ENCODE peak calls at places on chromosomes 3 and 15, in nine cellular contexts. One of them, this sample, is unnamed.

GRCh38 chr3:195087321-195087720 is 183.6 kb downstream of the XXYLT1 start:
- DNase-seq in mucosa of gallbladder: no peak
- DNase-seq in H4: no peak
- DNase-seq in mammary epithelial cell: no peak
- DNase-seq in T-cell: no peak
- DNase-seq in iris pigment epithelial cell: no peak
- DNase-seq in activated T-cell treated with anti-CD3 and anti-CD28 coated beads, Interleukin-2, amount 50 U/mL, for 72 hours: no peak
- DNase-seq in astrocyte: no peak
- DNase-seq in prostate gland: no peak
- DNase-seq in this sample: no peak

GRCh38 chr15:70826634-70827033 is 27.3 kb downstream of the LARP6 start:
- DNase-seq in iris pigment epithelial cell: peak; percentile 86
- DNase-seq in activated T-cell treated with anti-CD3 and anti-CD28 coated beads, Interleukin-2, amount 50 U/mL, for 72 hours: no peak
- DNase-seq in mucosa of gallbladder: peak; percentile 29
- DNase-seq in prostate gland: no peak
- DNase-seq in astrocyte: peak; percentile 61
- DNase-seq in mammary epithelial cell: peak; percentile 91
- DNase-seq in H4: peak; percentile 64
- DNase-seq in T-cell: no peak
- DNase-seq in this sample: no peak

GRCh38 chr3:78830466-78830865 is 937.3 kb downstream of the ROBO1 start:
- DNase-seq in prostate gland: no peak
- DNase-seq in mammary epithelial cell: no peak
- DNase-seq in H4: no peak
- DNase-seq in mucosa of gallbladder: no peak
- DNase-seq in iris pigment epithelial cell: no peak
- DNase-seq in astrocyte: no peak
- DNase-seq in T-cell: no peak
- DNase-seq in activated T-cell treated with anti-CD3 and anti-CD28 coated beads, Interleukin-2, amount 50 U/mL, for 72 hours: no peak
- DNase-seq in this sample: no peak

GRCh38 chr3:27368831-27369607 is at the start of gene NEK10:
- DNase-seq in iris pigment epithelial cell: peak; percentile 95
- DNase-seq in prostate gland: peak; percentile 92
- DNase-seq in mucosa of gallbladder: peak; percentile 94
- DNase-seq in T-cell: peak; percentile 94
- DNase-seq in H4: peak; percentile 78
- DNase-seq in astrocyte: peak; percentile 82
- DNase-seq in mammary epithelial cell: peak; percentile 83
- DNase-seq in activated T-cell treated with anti-CD3 and anti-CD28 coated beads, Interleukin-2, amount 50 U/mL, for 72 hours: peak; percentile 92
- DNase-seq in this sample: peak; percentile 70

GRCh38 chr3:110779581-110779980 is 292.0 kb upstream of the NECTIN3 start:
- DNase-seq in mucosa of gallbladder: no peak
- DNase-seq in prostate gland: no peak
- DNase-seq in iris pigment epithelial cell: no peak
- DNase-seq in T-cell: no peak
- DNase-seq in mammary epithelial cell: no peak
- DNase-seq in activated T-cell treated with anti-CD3 and anti-CD28 coated beads, Interleukin-2, amount 50 U/mL, for 72 hours: no peak
- DNase-seq in astrocyte: no peak
- DNase-seq in H4: no peak
- DNase-seq in this sample: no peak

GRCh38 chr3:71146673-71147072 is 436.9 kb downstream of the FOXP1 start:
- DNase-seq in mammary epithelial cell: no peak
- DNase-seq in astrocyte: no peak
- DNase-seq in iris pigment epithelial cell: no peak
- DNase-seq in H4: no peak
- DNase-seq in prostate gland: no peak
- DNase-seq in mucosa of gallbladder: no peak
- DNase-seq in activated T-cell treated with anti-CD3 and anti-CD28 coated beads, Interleukin-2, amount 50 U/mL, for 72 hours: no peak
- DNase-seq in T-cell: no peak
- DNase-seq in this sample: no peak

GRCh38 chr15:82831894-82832600 is 22.6 kb downstream of the WHAMM start:
- DNase-seq in mucosa of gallbladder: no peak
- DNase-seq in activated T-cell treated with anti-CD3 and anti-CD28 coated beads, Interleukin-2, amount 50 U/mL, for 72 hours: no peak
- DNase-seq in iris pigment epithelial cell: no peak
- DNase-seq in mammary epithelial cell: no peak
- DNase-seq in T-cell: no peak
- DNase-seq in astrocyte: no peak
- DNase-seq in H4: no peak
- DNase-seq in prostate gland: no peak
- DNase-seq in this sample: no peak

GRCh38 chr15:56058986-56059385 is 65.6 kb upstream of the NEDD4 start:
- DNase-seq in T-cell: no peak
- DNase-seq in activated T-cell treated with anti-CD3 and anti-CD28 coated beads, Interleukin-2, amount 50 U/mL, for 72 hours: no peak
- DNase-seq in astrocyte: no peak
- DNase-seq in H4: no peak
- DNase-seq in prostate gland: no peak
- DNase-seq in iris pigment epithelial cell: peak; percentile 16
- DNase-seq in mucosa of gallbladder: no peak
- DNase-seq in mammary epithelial cell: no peak
- DNase-seq in this sample: no peak

GRCh38 chr15:87416591-87417257 is 839.8 kb downstream of the NTRK3 start:
- DNase-seq in iris pigment epithelial cell: no peak
- DNase-seq in prostate gland: no peak
- DNase-seq in astrocyte: no peak
- DNase-seq in mucosa of gallbladder: no peak
- DNase-seq in activated T-cell treated with anti-CD3 and anti-CD28 coated beads, Interleukin-2, amount 50 U/mL, for 72 hours: no peak
- DNase-seq in mammary epithelial cell: peak; percentile 63
- DNase-seq in H4: no peak
- DNase-seq in T-cell: no peak
- DNase-seq in this sample: no peak

GRCh38 chr3:153257673-153258351 is 95.8 kb downstream of the RAP2B start:
- DNase-seq in T-cell: no peak
- DNase-seq in astrocyte: no peak
- DNase-seq in activated T-cell treated with anti-CD3 and anti-CD28 coated beads, Interleukin-2, amount 50 U/mL, for 72 hours: no peak
- DNase-seq in prostate gland: no peak
- DNase-seq in H4: peak; percentile 31
- DNase-seq in mucosa of gallbladder: no peak
- DNase-seq in iris pigment epithelial cell: no peak
- DNase-seq in mammary epithelial cell: no peak
- DNase-seq in this sample: no peak

GRCh38 chr3:188416041-188416440 is 262.1 kb downstream of the LPP start:
- DNase-seq in activated T-cell treated with anti-CD3 and anti-CD28 coated beads, Interleukin-2, amount 50 U/mL, for 72 hours: no peak
- DNase-seq in iris pigment epithelial cell: peak; percentile 74
- DNase-seq in mammary epithelial cell: no peak
- DNase-seq in H4: no peak
- DNase-seq in T-cell: no peak
- DNase-seq in mucosa of gallbladder: no peak
- DNase-seq in astrocyte: no peak
- DNase-seq in prostate gland: no peak
- DNase-seq in this sample: no peak

GRCh38 chr15:42955518-42955917 is 34.9 kb upstream of the TTBK2 start:
- DNase-seq in mucosa of gallbladder: no peak
- DNase-seq in H4: no peak
- DNase-seq in activated T-cell treated with anti-CD3 and anti-CD28 coated beads, Interleukin-2, amount 50 U/mL, for 72 hours: no peak
- DNase-seq in mammary epithelial cell: peak; percentile 95
- DNase-seq in T-cell: no peak
- DNase-seq in iris pigment epithelial cell: peak; percentile 90
- DNase-seq in astrocyte: peak; percentile 59
- DNase-seq in prostate gland: no peak
- DNase-seq in this sample: no peak

GRCh38 chr15:98485451-98485850 is 162.9 kb upstream of the IGF1R start:
- DNase-seq in iris pigment epithelial cell: no peak
- DNase-seq in T-cell: no peak
- DNase-seq in astrocyte: no peak
- DNase-seq in mammary epithelial cell: no peak
- DNase-seq in H4: no peak
- DNase-seq in activated T-cell treated with anti-CD3 and anti-CD28 coated beads, Interleukin-2, amount 50 U/mL, for 72 hours: no peak
- DNase-seq in prostate gland: no peak
- DNase-seq in mucosa of gallbladder: no peak
- DNase-seq in this sample: no peak

GRCh38 chr15:27095809-27096580 is 125.0 kb downstream of the GABRG3 start:
- DNase-seq in T-cell: no peak
- DNase-seq in prostate gland: no peak
- DNase-seq in iris pigment epithelial cell: no peak
- DNase-seq in mucosa of gallbladder: no peak
- DNase-seq in H4: no peak
- DNase-seq in astrocyte: peak; percentile 26
- DNase-seq in mammary epithelial cell: no peak
- DNase-seq in activated T-cell treated with anti-CD3 and anti-CD28 coated beads, Interleukin-2, amount 50 U/mL, for 72 hours: no peak
- DNase-seq in this sample: no peak

GRCh38 chr3:14016900-14017475 is 107.7 kb downstream of the CHCHD4 start:
- DNase-seq in mammary epithelial cell: peak; percentile 96
- DNase-seq in mucosa of gallbladder: peak; percentile 11
- DNase-seq in activated T-cell treated with anti-CD3 and anti-CD28 coated beads, Interleukin-2, amount 50 U/mL, for 72 hours: no peak
- DNase-seq in T-cell: no peak
- DNase-seq in prostate gland: no peak
- DNase-seq in iris pigment epithelial cell: no peak
- DNase-seq in H4: peak; percentile 33
- DNase-seq in astrocyte: no peak
- DNase-seq in this sample: no peak

GRCh38 chr3:31659246-31659645 is 126.5 kb downstream of the STT3B start:
- DNase-seq in mucosa of gallbladder: no peak
- DNase-seq in activated T-cell treated with anti-CD3 and anti-CD28 coated beads, Interleukin-2, amount 50 U/mL, for 72 hours: no peak
- DNase-seq in prostate gland: no peak
- DNase-seq in mammary epithelial cell: no peak
- DNase-seq in T-cell: no peak
- DNase-seq in iris pigment epithelial cell: no peak
- DNase-seq in H4: no peak
- DNase-seq in astrocyte: no peak
- DNase-seq in this sample: no peak

GRCh38 chr3:101249512-101249911 is 70.9 kb downstream of the IMPG2 start:
- DNase-seq in activated T-cell treated with anti-CD3 and anti-CD28 coated beads, Interleukin-2, amount 50 U/mL, for 72 hours: no peak
- DNase-seq in iris pigment epithelial cell: no peak
- DNase-seq in prostate gland: no peak
- DNase-seq in mammary epithelial cell: no peak
- DNase-seq in T-cell: no peak
- DNase-seq in H4: no peak
- DNase-seq in mucosa of gallbladder: no peak
- DNase-seq in astrocyte: no peak
- DNase-seq in this sample: no peak

GRCh38 chr3:197026481-197026866 is 3.1 kb downstream of the MELTF start:
- DNase-seq in mucosa of gallbladder: no peak
- DNase-seq in activated T-cell treated with anti-CD3 and anti-CD28 coated beads, Interleukin-2, amount 50 U/mL, for 72 hours: no peak
- DNase-seq in T-cell: no peak
- DNase-seq in H4: no peak
- DNase-seq in prostate gland: no peak
- DNase-seq in iris pigment epithelial cell: no peak
- DNase-seq in astrocyte: no peak
- DNase-seq in mammary epithelial cell: no peak
- DNase-seq in this sample: no peak

GRCh38 chr3:43243590-43244587 is 42.5 kb upstream of the SNRK start:
- DNase-seq in prostate gland: no peak
- DNase-seq in H4: no peak
- DNase-seq in iris pigment epithelial cell: no peak
- DNase-seq in activated T-cell treated with anti-CD3 and anti-CD28 coated beads, Interleukin-2, amount 50 U/mL, for 72 hours: no peak
- DNase-seq in T-cell: no peak
- DNase-seq in mammary epithelial cell: no peak
- DNase-seq in mucosa of gallbladder: no peak
- DNase-seq in astrocyte: no peak
- DNase-seq in this sample: no peak

GRCh38 chr15:74253276-74253921 is 17.3 kb downstream of the CCDC33 start:
- DNase-seq in astrocyte: no peak
- DNase-seq in prostate gland: no peak
- DNase-seq in H4: no peak
- DNase-seq in iris pigment epithelial cell: no peak
- DNase-seq in activated T-cell treated with anti-CD3 and anti-CD28 coated beads, Interleukin-2, amount 50 U/mL, for 72 hours: no peak
- DNase-seq in T-cell: no peak
- DNase-seq in mammary epithelial cell: no peak
- DNase-seq in mucosa of gallbladder: no peak
- DNase-seq in this sample: no peak

GRCh38 chr3:13022348-13023250 is 50.6 kb downstream of the IQSEC1 start:
- DNase-seq in T-cell: no peak
- DNase-seq in mammary epithelial cell: no peak
- DNase-seq in astrocyte: peak; percentile 86
- DNase-seq in prostate gland: no peak
- DNase-seq in H4: peak; percentile 93
- DNase-seq in iris pigment epithelial cell: peak; percentile 83
- DNase-seq in mucosa of gallbladder: peak; percentile 47
- DNase-seq in activated T-cell treated with anti-CD3 and anti-CD28 coated beads, Interleukin-2, amount 50 U/mL, for 72 hours: no peak
- DNase-seq in this sample: peak; percentile 8

GRCh38 chr3:185764168-185764988 is 60.5 kb downstream of the IGF2BP2 start:
- DNase-seq in activated T-cell treated with anti-CD3 and anti-CD28 coated beads, Interleukin-2, amount 50 U/mL, for 72 hours: no peak
- DNase-seq in iris pigment epithelial cell: peak; percentile 75
- DNase-seq in T-cell: no peak
- DNase-seq in astrocyte: peak; percentile 49
- DNase-seq in H4: no peak
- DNase-seq in prostate gland: no peak
- DNase-seq in mammary epithelial cell: peak; percentile 61
- DNase-seq in mucosa of gallbladder: no peak
- DNase-seq in this sample: no peak